ENCODE peak calls at places on chromosomes 2 and 18, in seven cellular contexts. N, B, J, O, A, X and P are unnamed samples.

GRCh38 chr2:39469807-39470206 is 32.7 kb upstream of the MAP4K3 start:
- DNase-seq in N (no peak), B (no peak), J (peak; percentile 51), O (no peak), A (peak; percentile 70), X (peak; percentile 20), P (peak; percentile 28)

GRCh38 chr2:190180313-190181065 is 118.0 kb upstream of the MSTN start:
- DNase-seq in N (peak; percentile 35), B (peak; percentile 57), J (peak; percentile 82), O (no peak), A (no peak), X (peak; percentile 36), P (peak; percentile 63)

GRCh38 chr2:119888673-119889072 is 124.2 kb upstream of the EPB41L5 start:
- DNase-seq in N (no peak), B (no peak), J (no peak), O (no peak), A (peak; percentile 92), X (peak; percentile 8), P (no peak)

GRCh38 chr2:144381716-144382115 is 138.2 kb downstream of the ZEB2 start:
- DNase-seq in N (no peak), B (no peak), J (no peak), O (no peak), A (no peak), X (no peak), P (no peak)

GRCh38 chr2:59732861-59733603 is 820.4 kb downstream of the BCL11A start:
- DNase-seq in N (no peak), B (no peak), J (no peak), O (no peak), A (no peak), X (no peak), P (no peak)

GRCh38 chr2:173829727-173830126 is 135.4 kb downstream of the SP3 start:
- DNase-seq in N (no peak), B (no peak), J (peak; percentile 18), O (no peak), A (no peak), X (no peak), P (no peak)

GRCh38 chr2:75021672-75022071 is 63.2 kb downstream of the POLE4 start:
- DNase-seq in N (no peak), B (no peak), J (no peak), O (no peak), A (peak; percentile 80), X (no peak), P (no peak)

GRCh38 chr2:19538411-19538963 is 180.1 kb upstream of the OSR1 start:
- DNase-seq in N (peak; percentile 37), B (peak; percentile 75), J (peak; percentile 63), O (peak; percentile 20), A (peak; percentile 95), X (peak; percentile 27), P (no peak)

GRCh38 chr2:209965723-209966122 is 36.7 kb upstream of the RPE start:
- DNase-seq in N (no peak), B (no peak), J (no peak), O (no peak), A (no peak), X (no peak), P (no peak)

GRCh38 chr2:24620936-24621335 is 129.9 kb downstream of the NCOA1 start:
- DNase-seq in N (no peak), B (no peak), J (no peak), O (no peak), A (no peak), X (no peak), P (no peak)

GRCh38 chr2:102251042-102251848 is 60.1 kb upstream of the IL1RL1 start:
- DNase-seq in N (no peak), B (peak; percentile 43), J (peak; percentile 73), O (no peak), A (no peak), X (no peak), P (peak; percentile 31)

GRCh38 chr2:30232801-30233130 is 1.4 kb downstream of the LBH start:
- DNase-seq in N (peak; percentile 38), B (peak; percentile 35), J (peak; percentile 41), O (no peak), A (no peak), X (no peak), P (no peak)

GRCh38 chr18:9115984-9116383 is 13.5 kb downstream of the NDUFV2 start:
- DNase-seq in N (no peak), B (no peak), J (no peak), O (no peak), A (no peak), X (no peak), P (no peak)

GRCh38 chr2:82591718-82592117 is 1867.4 kb downstream of the SUCLG1 start:
- DNase-seq in N (no peak), B (no peak), J (no peak), O (no peak), A (no peak), X (no peak), P (no peak)

GRCh38 chr2:16320716-16321115 is 344.9 kb downstream of the CYRIA start:
- DNase-seq in N (no peak), B (no peak), J (no peak), O (no peak), A (no peak), X (no peak), P (no peak)

GRCh38 chr2:24083567-24084385 is 858 bp downstream of the TP53I3 start:
- DNase-seq in N (peak; percentile 72), B (peak; percentile 92), J (peak; percentile 94), O (no peak), A (peak; percentile 79), X (peak; percentile 68), P (peak; percentile 72)

GRCh38 chr2:112674229-112674628 is 28.5 kb downstream of the SLC20A1 start:
- DNase-seq in N (peak; percentile 71), B (no peak), J (peak; percentile 49), O (peak; percentile 64), A (no peak), X (no peak), P (no peak)

GRCh38 chr2:101971836-101972235 is 19.9 kb upstream of the IL1R2 start:
- DNase-seq in N (no peak), B (no peak), J (no peak), O (no peak), A (no peak), X (no peak), P (no peak)

GRCh38 chr18:28087173-28087563 is 89.8 kb downstream of the CDH2 start:
- DNase-seq in N (no peak), B (no peak), J (peak; percentile 38), O (no peak), A (no peak), X (no peak), P (no peak)

GRCh38 chr2:67075530-67076253 is 321.4 kb upstream of the ETAA1 start:
- DNase-seq in N (no peak), B (no peak), J (no peak), O (no peak), A (no peak), X (no peak), P (no peak)

GRCh38 chr2:164896634-164897033 is 55.0 kb upstream of the COBLL1 start:
- DNase-seq in N (no peak), B (peak; percentile 25), J (no peak), O (no peak), A (peak; percentile 82), X (peak; percentile 20), P (no peak)

GRCh38 chr2:15449542-15450236 is 111.4 kb downstream of the NBAS start:
- DNase-seq in N (no peak), B (no peak), J (no peak), O (no peak), A (no peak), X (no peak), P (no peak)

GRCh38 chr18:23809411-23809810 is 120.2 kb downstream of the LAMA3 start:
- DNase-seq in N (peak; percentile 52), B (no peak), J (no peak), O (no peak), A (no peak), X (no peak), P (no peak)

GRCh38 chr2:65070172-65070830 is 14.1 kb downstream of the CEP68 start:
- DNase-seq in N (no peak), B (no peak), J (peak; percentile 64), O (no peak), A (peak; percentile 80), X (peak; percentile 34), P (no peak)

GRCh38 chr18:26655614-26656400 is 107.5 kb upstream of the KCTD1 start:
- DNase-seq in N (peak; percentile 55), B (peak; percentile 31), J (peak; percentile 46), O (peak; percentile 22), A (peak; percentile 11), X (peak; percentile 35), P (no peak)

GRCh38 chr2:219251656-219252055 is 1.4 kb upstream of the TUBA4B start:
- DNase-seq in N (no peak), B (no peak), J (no peak), O (no peak), A (no peak), X (no peak), P (no peak)

GRCh38 chr2:37641582-37642111 is 29.8 kb downstream of the CDC42EP3 start:
- DNase-seq in N (no peak), B (no peak), J (no peak), O (no peak), A (peak; percentile 82), X (no peak), P (no peak)

GRCh38 chr2:37638973-37639372 is 32.5 kb downstream of the CDC42EP3 start:
- DNase-seq in N (no peak), B (no peak), J (no peak), O (no peak), A (no peak), X (no peak), P (no peak)

GRCh38 chr2:37637122-37637875 is 34.1 kb downstream of the CDC42EP3 start:
- DNase-seq in N (peak; percentile 59), B (no peak), J (no peak), O (no peak), A (no peak), X (no peak), P (no peak)

GRCh38 chr2:37637985-37638384 is 33.5 kb downstream of the CDC42EP3 start:
- DNase-seq in N (peak; percentile 45), B (no peak), J (no peak), O (no peak), A (peak; percentile 55), X (no peak), P (no peak)

GRCh38 chr2:37639631-37640030 is 31.8 kb downstream of the CDC42EP3 start:
- DNase-seq in N (no peak), B (no peak), J (no peak), O (no peak), A (no peak), X (no peak), P (no peak)
- TF ChIP-seq POLR2A in N (no peak), B (no peak), J (no peak), O (no peak), A (no peak), X (no peak), P (no peak)

GRCh38 chr2:10303634-10304378 is 1.1 kb downstream of the HPCAL1 start:
- DNase-seq in N (peak; percentile 65), B (no peak), J (peak; percentile 63), O (no peak), A (peak; percentile 56), X (peak; percentile 57), P (no peak)
- TF ChIP-seq POLR2A in N (no peak), B (no peak), J (peak; percentile 12), O (no peak), A (no peak), X (no peak), P (no peak)

GRCh38 chr18:75656035-75656434 is 228.5 kb upstream of the SMIM21 start:
- DNase-seq in N (no peak), B (no peak), J (no peak), O (no peak), A (no peak), X (no peak), P (no peak)
- TF ChIP-seq POLR2A in N (no peak), B (no peak), J (no peak), O (no peak), A (no peak), X (no peak), P (no peak)

GRCh38 chr2:224584768-224585204 is 377 bp downstream of the CUL3 start:
- DNase-seq in N (peak; percentile 37), B (peak; percentile 15), J (peak; percentile 58), O (peak; percentile 28), A (no peak), X (peak; percentile 47), P (peak; percentile 46)
- TF ChIP-seq POLR2A in N (no peak), B (no peak), J (no peak), O (no peak), A (no peak), X (no peak), P (peak; percentile 28)